ENCODE peak calls at places on chromosomes 3 and 15, in seven cellular contexts. R, O, E, Q, T, U and F are unnamed samples.

GRCh38 chr3:120338517-120338916 is 10.6 kb downstream of the LRRC58 start:
- DNase-seq in E (no peak), T (no peak), Q (no peak), O (no peak), R (no peak), U (no peak), F (no peak)

GRCh38 chr3:28077566-28077965 is 163.9 kb upstream of the CMC1 start:
- DNase-seq in O (no peak), U (peak), Q (no peak), T (no peak), E (no peak), R (no peak), F (peak)

GRCh38 chr3:112519424-112520001 is 20.2 kb upstream of the BTLA start:
- DNase-seq in O (peak), R (no peak), Q (peak), E (peak), T (no peak), U (peak), F (peak)

GRCh38 chr3:113658107-113658506 is 38.3 kb downstream of the USF3 start:
- DNase-seq in U (no peak), T (no peak), O (no peak), Q (no peak), E (no peak), R (no peak), F (no peak)

GRCh38 chr3:67558429-67558828 is 96.0 kb downstream of the SUCLG2 start:
- DNase-seq in O (no peak), R (no peak), Q (no peak), E (no peak), T (no peak), U (no peak), F (no peak)

GRCh38 chr3:69165744-69166143 is 43.3 kb upstream of the LMOD3 start:
- DNase-seq in T (no peak), R (no peak), O (no peak), Q (no peak), U (no peak), E (no peak), F (no peak)

GRCh38 chr15:29550834-29551465 is 271.3 kb downstream of the TJP1 start:
- DNase-seq in T (no peak), O (no peak), R (no peak), E (no peak), U (no peak), Q (no peak), F (no peak)

GRCh38 chr15:61712124-61712759 is 348.0 kb downstream of the VPS13C start:
- DNase-seq in T (no peak), U (no peak), Q (no peak), R (no peak), E (no peak), O (no peak), F (no peak)

GRCh38 chr3:119769394-119770149 is 12.3 kb upstream of the NR1I2 start:
- DNase-seq in Q (no peak), U (peak), O (no peak), E (no peak), R (no peak), T (no peak), F (peak)

GRCh38 chr3:107848516-107848915 is 242.3 kb downstream of the CD47 start:
- DNase-seq in Q (no peak), T (no peak), R (no peak), E (no peak), O (no peak), U (no peak), F (no peak)

GRCh38 chr3:31882431-31882830 is 98.6 kb downstream of the OSBPL10 start:
- DNase-seq in T (no peak), Q (no peak), R (no peak), O (no peak), U (no peak), E (no peak), F (no peak)

GRCh38 chr3:16820485-16820884 is 64.3 kb upstream of the PLCL2 start:
- DNase-seq in E (no peak), O (no peak), T (no peak), R (no peak), Q (no peak), U (no peak), F (no peak)

GRCh38 chr3:172125963-172126403 is 86.6 kb downstream of the FNDC3B start:
- DNase-seq in R (no peak), Q (no peak), T (no peak), U (no peak), E (no peak), O (peak), F (no peak)

GRCh38 chr15:28903555-28903954 is 17.8 kb downstream of the APBA2 start:
- DNase-seq in E (no peak), U (no peak), Q (no peak), R (no peak), O (no peak), T (no peak), F (no peak)

GRCh38 chr3:89145995-89146394 is 38.6 kb downstream of the EPHA3 start:
- DNase-seq in O (no peak), U (no peak), E (no peak), Q (no peak), T (no peak), R (no peak), F (no peak)

GRCh38 chr3:119794971-119795612 is 13.2 kb downstream of the NR1I2 start:
- DNase-seq in O (peak), E (no peak), R (no peak), U (peak), Q (no peak), T (no peak), F (peak)

GRCh38 chr3:120855665-120856437 is 52.2 kb upstream of the STXBP5L start:
- DNase-seq in R (no peak), T (no peak), O (peak), E (no peak), Q (no peak), U (no peak), F (peak)

GRCh38 chr15:92617197-92618037 is 38.2 kb downstream of the FAM174B start:
- DNase-seq in R (no peak), O (no peak), Q (no peak), E (no peak), T (peak), U (peak), F (no peak)

GRCh38 chr3:125123906-125124305 is 68.1 kb upstream of the HEG1 start:
- DNase-seq in Q (no peak), E (no peak), O (peak), R (no peak), U (peak), T (no peak), F (peak)

GRCh38 chr15:31405200-31405929 is 78.7 kb downstream of the KLF13 start:
- DNase-seq in T (no peak), U (peak), Q (no peak), E (no peak), O (no peak), R (no peak), F (peak)

GRCh38 chr3:149081772-149082171 is 4.6 kb downstream of the HLTF start:
- DNase-seq in O (no peak), E (no peak), T (no peak), Q (no peak), U (no peak), R (no peak), F (no peak)

GRCh38 chr3:115341208-115341607 is 194.1 kb upstream of the ZBTB20 start:
- DNase-seq in Q (no peak), U (peak), O (no peak), E (no peak), R (no peak), T (no peak), F (peak)

GRCh38 chr3:102114264-102114979 is 265.1 kb downstream of the NFKBIZ start:
- DNase-seq in O (no peak), U (no peak), Q (no peak), R (no peak), T (no peak), E (no peak), F (no peak)

GRCh38 chr3:186510374-186511079 is 33.7 kb downstream of the CRYGS start:
- DNase-seq in O (no peak), U (no peak), E (no peak), R (no peak), T (no peak), Q (no peak), F (peak)

GRCh38 chr15:71634820-71635219 is 175.5 kb upstream of the NR2E3 start:
- DNase-seq in Q (no peak), O (peak), R (no peak), E (no peak), U (peak), T (no peak), F (peak)